ENCODE peak calls at places on chromosomes 11 and 22, in eight cellular contexts. Z, K, L, A, V, M, C and Q are unnamed samples.
A peak's percentile ranks its signal among the peaks of the same experiment; 100 is the strongest.

GRCh38 chr11:71977743-71978418 is 20.8 kb upstream of the IL18BP start:
- DNase-seq in Z (no peak), K (peak; percentile 59), L (no peak), A (peak; percentile 85), V (peak; percentile 20), M (peak; percentile 35), C (no peak), Q (no peak)

GRCh38 chr11:12027844-12028243 is 19.4 kb upstream of the DKK3 start:
- DNase-seq in Z (no peak), K (no peak), L (no peak), A (no peak), V (no peak), M (no peak), C (no peak), Q (no peak)

GRCh38 chr11:93727985-93728791 is 13.1 kb downstream of the TAF1D start:
- DNase-seq in Z (no peak), K (no peak), L (no peak), A (no peak), V (no peak), M (no peak), C (no peak), Q (no peak)

GRCh38 chr11:65642014-65642671 is 4.2 kb downstream of the SIPA1 start:
- DNase-seq in Z (no peak), K (no peak), L (no peak), A (no peak), V (no peak), M (no peak), C (peak; percentile 84), Q (no peak)

GRCh38 chr22:21738966-21739365 is 3.4 kb upstream of the YPEL1 start:
- DNase-seq in Z (no peak), K (no peak), L (no peak), A (no peak), V (no peak), M (no peak), C (no peak), Q (no peak)

GRCh38 chr11:111960916-111961315 is 23.8 kb downstream of the DIXDC1 start:
- DNase-seq in Z (no peak), K (no peak), L (no peak), A (no peak), V (no peak), M (peak; percentile 53), C (no peak), Q (peak; percentile 21)

GRCh38 chr11:94776351-94777321 is 8.5 kb downstream of the AMOTL1 start:
- DNase-seq in Z (no peak), K (peak; percentile 37), L (no peak), A (no peak), V (no peak), M (no peak), C (no peak), Q (peak; percentile 49)

GRCh38 chr11:65861533-65862183 is 1.4 kb downstream of the MUS81 start:
- DNase-seq in Z (no peak), K (peak; percentile 16), L (no peak), A (no peak), V (no peak), M (no peak), C (peak; percentile 80), Q (peak; percentile 32)

GRCh38 chr22:27776410-27776958 is 25.1 kb downstream of the MN1 start:
- DNase-seq in Z (no peak), K (no peak), L (no peak), A (no peak), V (no peak), M (no peak), C (no peak), Q (no peak)
- H3K4me3 ChIP-seq in Z (no peak overlapping the region), K (no peak overlapping the region), L (no peak overlapping the region), A (no peak overlapping the region), V (no peak overlapping the region), M (no peak overlapping the region), C (no peak overlapping the region), Q (no peak overlapping the region)

GRCh38 chr22:22916215-22916951 is 28.8 kb downstream of the IGLL5 start:
- DNase-seq in Z (no peak), K (no peak), L (no peak), A (no peak), V (no peak), M (no peak), C (peak; percentile 27), Q (no peak)
- H3K4me1 ChIP-seq in Z (no peaks in the 10 kb centered on the region), K (no peaks in the 10 kb centered on the region), L (no peaks in the 10 kb centered on the region), A (no peaks in the 10 kb centered on the region), V (no peaks in the 10 kb centered on the region), M (no peaks in the 10 kb centered on the region), C (peaks cover 9% of the 10 kb centered on the region), Q (no peaks in the 10 kb centered on the region)

GRCh38 chr11:117835576-117835975 is 11.0 kb upstream of the FXYD2 start:
- DNase-seq in Z (no peak), K (no peak), L (peak; percentile 34), A (no peak), V (no peak), M (no peak), C (no peak), Q (no peak)
- H3K27me3 ChIP-seq in Z (peaks cover 68% of the 10 kb centered on the region), K (no peaks in the 10 kb centered on the region), L (no peaks in the 10 kb centered on the region), A (no peaks in the 10 kb centered on the region), V (no peaks in the 10 kb centered on the region), M (peaks cover 10% of the 10 kb centered on the region), C (no peaks in the 10 kb centered on the region), Q (no peaks in the 10 kb centered on the region)

GRCh38 chr11:81989093-81989492 is 744.6 kb downstream of the FAM181B start:
- DNase-seq in Z (no peak), K (no peak), L (no peak), A (no peak), V (no peak), M (peak; percentile 2), C (no peak), Q (no peak)
- H3K4me3 ChIP-seq in Z (no peak overlapping the region), K (no peak overlapping the region), L (no peak overlapping the region), A (no peak overlapping the region), V (no peak overlapping the region), M (no peak overlapping the region), C (no peak overlapping the region), Q (no peak overlapping the region)